ENCODE peak calls at places on chromosomes 12 and 14, in nine cellular contexts. E is ovary, F is tibial nerve, N is prostate gland, Q is neuronal stem cell, I is lung, B is A549, X is uterus, H is tibial artery. A is an unnamed sample.

GRCh38 chr12:14779834-14780233 is 23.4 kb downstream of the WBP11 start:
- DNase-seq in Q (no peak), I (no peak), H (no peak), E (no peak), N (no peak), X (no peak), B (no peak), F (no peak), A (no peak)

GRCh38 chr14:20350860-20351259 is 7.4 kb downstream of the PARP2 start:
- DNase-seq in B (no peak), I (no peak), N (no peak), X (no peak), F (no peak), E (no peak), H (no peak), Q (no peak), A (no peak)

GRCh38 chr14:103501041-103501870 is 21.4 kb downstream of the CKB start:
- DNase-seq in N (no peak), Q (no peak), X (peak), H (no peak), F (no peak), E (peak), B (no peak), I (no peak), A (no peak)

GRCh38 chr12:53208877-53209463 is 1.9 kb upstream of the ITGB7 start:
- DNase-seq in F (no peak), B (no peak), X (no peak), N (no peak), I (no peak), E (no peak), H (no peak), Q (no peak), A (no peak)

GRCh38 chr14:100348253-100348729 is 25.2 kb downstream of the SLC25A47 start:
- DNase-seq in Q (no peak), F (no peak), X (no peak), H (no peak), I (no peak), B (no peak), E (no peak), N (no peak), A (no peak)

GRCh38 chr14:77099425-77100167 is 1.5 kb downstream of the CIPC start:
- DNase-seq in B (no peak), N (peak), H (no peak), I (no peak), Q (no peak), F (peak), X (no peak), E (no peak), A (no peak)

GRCh38 chr14:104610749-104611310 is 6.3 kb upstream of the TMEM179 start:
- DNase-seq in H (peak), F (no peak), N (no peak), I (no peak), E (no peak), X (no peak), B (no peak), Q (no peak), A (no peak)

GRCh38 chr12:112017041-112017440 is 3.8 kb downstream of the ERP29 start:
- DNase-seq in I (no peak), F (no peak), X (no peak), Q (no peak), B (no peak), H (no peak), E (no peak), N (no peak), A (no peak)

GRCh38 chr12:14460212-14460841 is 94.8 kb downstream of the ATF7IP start:
- DNase-seq in B (no peak), E (no peak), I (no peak), F (no peak), N (no peak), X (no peak), Q (no peak), H (no peak), A (no peak)

GRCh38 chr14:21825147-21825743 is 151.6 kb upstream of the OR4E1 start:
- DNase-seq in Q (peak), X (no peak), H (no peak), F (no peak), E (no peak), I (no peak), B (peak), N (no peak), A (no peak)

GRCh38 chr12:125228519-125229260 is 163.5 kb downstream of the AACS start:
- DNase-seq in B (peak), F (no peak), N (no peak), I (no peak), X (no peak), Q (peak), H (no peak), E (no peak), A (no peak)

GRCh38 chr12:8034802-8035201 is 2.3 kb downstream of the FOXJ2 start:
- DNase-seq in B (no peak), N (no peak), E (no peak), I (no peak), Q (no peak), H (no peak), X (no peak), F (no peak), A (no peak)
- H3K27ac ChIP-seq in B (no peak), N (peak), E (no peak), I (peak), Q (no peak), H (peak), X (peak), F (no peak), A (no peak)

GRCh38 chr14:68165274-68165843 is 345.8 kb downstream of the RAD51B start:
- DNase-seq in B (peak), X (no peak), H (no peak), F (no peak), N (no peak), E (no peak), I (no peak), Q (no peak), A (no peak)

GRCh38 chr14:68167717-68168087 is 348.1 kb downstream of the RAD51B start:
- DNase-seq in H (no peak), B (no peak), N (no peak), F (no peak), X (no peak), I (no peak), E (no peak), Q (no peak), A (no peak)

GRCh38 chr14:68172216-68172615 is 352.6 kb downstream of the RAD51B start:
- DNase-seq in N (no peak), X (no peak), H (no peak), E (no peak), I (no peak), B (peak), F (no peak), Q (no peak), A (no peak)

GRCh38 chr14:68167019-68167716 is 347.6 kb downstream of the RAD51B start:
- DNase-seq in X (no peak), Q (no peak), H (no peak), N (no peak), F (no peak), E (no peak), B (no peak), I (no peak), A (no peak)

DNA sequence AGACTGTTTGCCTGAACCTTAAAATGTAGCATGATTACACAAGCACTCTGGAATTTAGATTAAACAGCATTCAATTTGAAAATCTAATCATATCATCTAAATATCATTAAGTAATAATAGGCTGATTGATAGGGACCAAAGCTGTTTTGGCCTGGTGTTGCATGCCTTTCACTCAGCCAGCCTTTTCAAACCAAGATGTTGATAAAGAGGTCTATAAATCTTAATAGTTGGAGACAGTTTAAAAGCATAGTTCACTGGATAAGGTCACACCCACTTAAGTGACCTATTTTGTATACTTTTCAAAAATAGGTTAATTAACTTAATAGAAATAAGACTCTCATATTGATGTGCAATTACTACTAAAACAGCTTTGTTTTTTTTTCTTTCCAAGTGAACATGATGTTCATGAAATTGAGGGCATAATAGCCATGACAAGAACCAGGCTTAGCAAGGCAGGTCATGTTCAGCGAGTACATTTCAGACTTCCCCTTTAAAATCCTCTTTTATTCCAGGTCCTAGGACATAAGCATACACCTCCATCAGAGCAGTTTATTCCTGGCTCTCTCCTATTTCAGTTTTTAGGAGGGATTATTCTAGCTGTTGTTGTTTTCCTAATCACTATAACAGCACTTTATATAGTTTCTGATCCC is 349.0 kb downstream of the RAD51B start:
- DNase-seq in N (no peak), F (no peak), X (no peak), E (no peak), Q (no peak), H (no peak), B (no peak), I (no peak), A (no peak)
- H3K27ac ChIP-seq in N (no peak), F (no peak), X (peak), E (no peak), Q (no peak), H (peak), B (peak), I (no peak), A (no peak)

GRCh38 chr14:66831190-66831589 is 323.2 kb downstream of the GPHN start:
- DNase-seq in X (no peak), Q (no peak), I (no peak), F (no peak), E (no peak), H (no peak), B (no peak), N (no peak), A (no peak)
- H3K27ac ChIP-seq in X (no peak), Q (no peak), I (no peak), F (no peak), E (no peak), H (no peak), B (no peak), N (no peak), A (no peak)

DNA sequence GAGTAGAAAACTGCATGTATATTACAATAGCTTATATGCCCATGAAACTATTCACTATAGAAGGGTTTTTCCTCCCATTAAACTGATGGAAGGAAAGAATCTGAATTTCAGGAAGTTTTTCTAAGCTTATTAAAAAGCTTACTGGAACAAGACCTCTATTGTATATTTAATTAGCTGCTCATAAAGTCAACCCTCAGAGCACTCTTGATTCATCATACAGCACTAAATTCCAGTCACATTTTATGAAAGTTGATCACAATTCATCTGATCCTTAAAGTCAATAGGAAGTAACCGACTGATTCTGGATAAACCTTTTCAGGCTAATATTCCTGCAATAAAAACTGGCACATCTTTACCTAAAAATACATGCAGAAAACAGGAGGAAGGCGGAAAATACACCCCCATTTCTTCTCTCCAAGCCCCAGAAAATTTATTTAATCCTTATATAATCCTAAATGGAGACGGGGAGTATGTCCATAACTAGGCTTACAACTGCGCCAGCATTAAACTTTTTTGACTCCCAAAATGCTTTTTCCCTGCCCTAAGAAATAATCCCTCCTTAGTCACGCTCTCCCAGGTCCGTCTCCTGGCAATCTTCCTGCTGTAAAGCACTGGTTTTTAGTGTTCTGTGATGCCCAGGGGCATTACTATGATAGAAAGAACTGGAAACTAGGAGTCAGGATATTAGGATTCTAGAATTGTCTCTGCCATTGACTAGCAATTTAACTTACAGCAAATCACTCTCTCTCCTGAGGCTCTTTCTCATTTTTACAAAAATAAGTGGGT is 35.2 kb downstream of the DICER1 start:
- DNase-seq in H (no peak), Q (no peak), X (no peak), E (no peak), B (no peak), N (no peak), F (no peak), I (no peak), A (no peak)
- H3K27ac ChIP-seq in H (no peak), Q (no peak), X (no peak), E (no peak), B (no peak), N (peak), F (no peak), I (no peak), A (peak)

GRCh38 chr12:110739488-110739887 is 3.2 kb downstream of the PPP1CC start:
- DNase-seq in N (no peak), X (no peak), F (no peak), H (no peak), E (no peak), Q (no peak), B (no peak), I (no peak), A (no peak)

GRCh38 chr12:110733857-110734373 is 8.8 kb downstream of the PPP1CC start:
- DNase-seq in F (no peak), Q (no peak), I (no peak), X (no peak), B (no peak), N (no peak), H (no peak), E (no peak), A (no peak)

GRCh38 chr12:110739894-110740293 is 2.8 kb downstream of the PPP1CC start:
- DNase-seq in N (no peak), H (no peak), B (no peak), E (no peak), Q (no peak), F (no peak), I (no peak), X (no peak), A (no peak)

GRCh38 chr12:110741371-110741770 is 1.3 kb downstream of the PPP1CC start:
- DNase-seq in H (no peak), Q (no peak), F (no peak), B (no peak), E (no peak), N (no peak), I (no peak), X (no peak), A (no peak)

DNA sequence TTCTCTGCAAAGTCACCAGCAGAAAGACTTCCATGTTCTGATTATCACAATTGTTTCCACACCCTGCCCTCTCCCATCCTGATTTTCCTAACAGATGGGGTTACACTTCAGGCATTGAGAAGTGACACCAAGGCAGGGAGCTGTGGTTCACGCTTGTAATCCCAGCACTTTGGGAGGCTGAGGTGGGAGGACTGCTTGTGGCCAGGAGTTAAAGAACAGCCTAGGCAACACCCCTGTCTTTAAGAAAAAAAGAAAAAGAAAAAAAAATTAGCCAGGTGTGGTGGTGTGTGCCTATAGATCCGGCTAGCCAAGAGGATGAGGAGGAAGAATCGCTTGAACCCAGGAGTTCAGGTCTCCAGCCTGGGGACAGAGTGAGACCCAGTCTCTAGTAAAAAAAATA is 5.2 kb downstream of the PPP1CC start:
- DNase-seq in X (no peak), F (no peak), Q (no peak), I (no peak), N (no peak), B (no peak), H (no peak), E (no peak), A (no peak)
- H3K27ac ChIP-seq in X (no peak), F (no peak), Q (no peak), I (no peak), N (no peak), B (no peak), H (no peak), E (no peak), A (no peak)